ENCODE peak calls at places on chromosomes 5 and 9, in nine cellular contexts. J is stimulated activated naive CD8-positive, alpha-beta T cell treated with anti-CD3 and anti-CD28 coated beads, Interleukin-15, amount 100 ng/mL, for 72 hours; W is fibroblast of pulmonary artery; O is amniotic stem cell; D is occipital lobe; K is SK-N-DZ; X is amniotic epithelial cell; E is mucosa of gallbladder; F is CD8-positive, alpha-beta T cell. G is an unnamed sample.

GRCh38 chr9:522658-523057 is 308.0 kb downstream of the DOCK8 start:
- DNase-seq in J (no peak), W (peak; percentile 46), O (no peak), D (no peak), K (no peak), X (no peak), E (no peak), F (no peak), G (peak; percentile 73)

GRCh38 chr9:16236326-16236725 is 634.1 kb downstream of the BNC2 start:
- DNase-seq in J (no peak), W (peak; percentile 86), O (no peak), D (no peak), K (no peak), X (peak; percentile 94), E (no peak), F (no peak), G (no peak)

GRCh38 chr5:147892696-147893296 is 13.5 kb downstream of the C5orf46 start:
- DNase-seq in J (no peak), W (peak; percentile 11), O (no peak), D (no peak), K (no peak), X (no peak), E (peak; percentile 42), F (no peak), G (no peak)

GRCh38 chr5:141734501-141735231 is 52.6 kb upstream of the ARAP3 start:
- DNase-seq in J (peak; percentile 12), W (peak; percentile 83), O (peak; percentile 25), D (no peak), K (no peak), X (peak; percentile 70), E (peak; percentile 67), F (peak; percentile 32), G (peak; percentile 84)

GRCh38 chr9:130430232-130430631 is 14.5 kb upstream of the ASS1 start:
- DNase-seq in J (no peak), W (no peak), O (no peak), D (no peak), K (no peak), X (no peak), E (no peak), F (no peak), G (no peak)

GRCh38 chr9:136208675-136209074 is 3.7 kb upstream of the LHX3 start:
- DNase-seq in J (no peak), W (no peak), O (no peak), D (no peak), K (no peak), X (no peak), E (no peak), F (no peak), G (no peak)

GRCh38 chr9:127336708-127337352 is 60.1 kb upstream of the SLC2A8 start:
- DNase-seq in J (no peak), W (peak; percentile 97), O (peak; percentile 78), D (peak; percentile 68), K (no peak), X (peak; percentile 91), E (peak; percentile 83), F (no peak), G (peak; percentile 94)

GRCh38 chr9:107175826-107176500 is 107.1 kb upstream of the RAD23B start:
- DNase-seq in J (no peak), W (no peak), O (no peak), D (no peak), K (peak; percentile 57), X (no peak), E (no peak), F (no peak), G (no peak)

GRCh38 chr5:143008809-143009521 is 238.8 kb downstream of the ARHGAP26 start:
- DNase-seq in J (peak; percentile 89), W (peak; percentile 93), O (peak; percentile 49), D (no peak), K (no peak), X (peak; percentile 93), E (peak; percentile 55), F (peak; percentile 73), G (peak; percentile 65)

GRCh38 chr5:33788922-33789321 is 102.9 kb downstream of the ADAMTS12 start:
- DNase-seq in J (no peak), W (peak; percentile 96), O (peak; percentile 94), D (no peak), K (no peak), X (peak; percentile 96), E (no peak), F (no peak), G (peak; percentile 95)

G was measured in astrocyte of the hippocampus.